ENCODE peak calls at places on chromosomes 2 and 18, in seven cellular contexts. C is activated CD4-positive, alpha-beta T cell treated with anti-CD3 and anti-CD28 coated beads, Interleukin-2, amount 50 U/mL, for 4 hours; M is T-helper 2 cell; Q is cardiac fibroblast; P is globus pallidus; L is transverse colon; X is non-pigmented ciliary epithelial cell. S is an unnamed sample.

GRCh38 chr2:232490221-232491138 is 2.8 kb upstream of the ECEL1 start:
- DNase-seq in M (no peak), C (no peak), X (no peak), P (no peak), Q (no peak), L (no peak), S (no peak)

GRCh38 chr2:203685081-203685621 is 21.3 kb upstream of the CD28 start:
- DNase-seq in C (no peak), P (no peak), Q (peak; percentile 97), X (peak; percentile 86), L (no peak), M (no peak), S (peak; percentile 94)

GRCh38 chr2:162926501-162926900 is 87.9 kb upstream of the KCNH7 start:
- DNase-seq in Q (peak; percentile 76), C (no peak), L (no peak), X (peak; percentile 76), M (no peak), P (no peak), S (peak; percentile 0)

GRCh38 chr2:42567806-42568429 is 514 bp upstream of the MTA3 start:
- DNase-seq in X (no peak), C (no peak), L (peak; percentile 72), P (peak; percentile 28), Q (no peak), M (no peak), S (peak; percentile 19)

GRCh38 chr18:5979971-5980457 is 84.7 kb upstream of the TMEM200C start:
- DNase-seq in Q (no peak), C (no peak), L (no peak), X (no peak), P (no peak), M (no peak), S (no peak)

GRCh38 chr2:200267350-200267749 is 39.1 kb upstream of the SPATS2L start:
- DNase-seq in P (no peak), Q (no peak), L (no peak), M (no peak), C (no peak), X (no peak), S (no peak)

GRCh38 chr2:18336975-18337374 is 223.5 kb downstream of the RDH14 start:
- DNase-seq in C (no peak), P (no peak), X (no peak), M (no peak), Q (no peak), L (no peak), S (peak; percentile 28)

GRCh38 chr2:173831312-173832229 is 133.6 kb downstream of the SP3 start:
- DNase-seq in C (no peak), X (no peak), L (peak; percentile 17), Q (peak; percentile 83), P (peak; percentile 7), M (no peak), S (peak; percentile 35)